ENCODE peak calls at places on chromosomes 16 and 17, in seven cellular contexts. K is progenitor cell of endocrine pancreas, R is esophagus muscularis mucosa, Q is AG04450, F is PC-3, S is GM20000, I is epithelial cell of esophagus. C is an unnamed sample.

GRCh38 chr17:39231587-39232551 is 6.1 kb upstream of the STAC2 start:
- DNase-seq in R (no peak), I (peak), Q (no peak), K (peak), S (peak), F (peak), C (peak)

GRCh38 chr17:147796-148740 is 10.7 kb downstream of the SCGB1C2 start:
- DNase-seq in R (no peak), Q (no peak), F (no peak), K (peak), S (no peak), I (no peak), C (no peak)

GRCh38 chr16:29862383-29862883 is 593 bp downstream of the CDIPT start:
- DNase-seq in I (peak), K (no peak), R (no peak), Q (no peak), F (peak), S (no peak), C (peak)

GRCh38 chr17:28078443-28079229 is 36.2 kb downstream of the NLK start:
- DNase-seq in F (no peak), I (no peak), K (no peak), S (no peak), R (no peak), Q (no peak), C (no peak)

GRCh38 chr16:2757344-2757743 is 4.9 kb downstream of the SRRM2 start:
- DNase-seq in I (no peak), Q (no peak), K (no peak), S (no peak), R (no peak), F (no peak), C (no peak)

GRCh38 chr16:50562657-50563056 is 14.5 kb downstream of the NKD1 start:
- DNase-seq in S (no peak), Q (no peak), K (no peak), F (no peak), R (no peak), I (no peak), C (no peak)

GRCh38 chr16:67727521-67728485 is 8.7 kb upstream of the GFOD2 start:
- DNase-seq in S (no peak), I (no peak), K (no peak), F (no peak), Q (no peak), R (no peak), C (no peak)

GRCh38 chr16:71880176-71880575 is 3.8 kb downstream of the ZNF821 start:
- DNase-seq in S (no peak), Q (no peak), F (no peak), R (no peak), K (no peak), I (no peak), C (no peak)

GRCh38 chr17:72826602-72827001 is 265.9 kb downstream of the SLC39A11 start:
- DNase-seq in Q (no peak), S (no peak), K (no peak), I (peak), F (peak), R (no peak), C (no peak)

GRCh38 chr17:72077326-72077960 is 43.4 kb upstream of the SOX9 start:
- DNase-seq in F (peak), Q (no peak), S (no peak), I (peak), K (no peak), R (no peak), C (no peak)

GRCh38 chr17:33292981-33293867 is at the start of gene ASIC2:
- DNase-seq in F (peak), R (no peak), Q (no peak), K (peak), S (no peak), I (peak), C (no peak)

GRCh38 chr17:4895676-4896331 is 3.5 kb upstream of the C17orf107 start:
- DNase-seq in R (no peak), Q (no peak), S (no peak), I (no peak), K (no peak), F (no peak), C (no peak)

GRCh38 chr16:19859603-19860002 is 25.0 kb downstream of the GPRC5B start:
- DNase-seq in F (no peak), S (no peak), I (no peak), Q (no peak), K (no peak), R (no peak), C (no peak)

GRCh38 chr17:78557598-78558039 is 19.6 kb downstream of the DNAH17 start:
- DNase-seq in R (no peak), K (no peak), S (no peak), F (peak), Q (no peak), I (peak), C (no peak)

GRCh38 chr16:1580956-1581355 is 30.9 kb downstream of the IFT140 start:
- DNase-seq in I (no peak), S (no peak), F (peak), Q (no peak), R (no peak), K (no peak), C (no peak)

GRCh38 chr17:51083976-51084375 is 36.7 kb downstream of the SPAG9 start:
- DNase-seq in I (no peak), Q (no peak), F (no peak), R (no peak), S (no peak), K (no peak), C (no peak)

GRCh38 chr16:70576431-70577255 is 53.0 kb downstream of the SF3B3 start:
- DNase-seq in I (peak), F (peak), S (peak), R (no peak), Q (peak), K (no peak), C (peak)

GRCh38 chr17:41689497-41690299 is 1.0 kb downstream of the EIF1 start:
- DNase-seq in K (no peak), F (peak), R (no peak), Q (no peak), S (no peak), I (peak), C (no peak)

GRCh38 chr17:81034779-81035388 is at the start of gene BAIAP2:
- DNase-seq in R (peak), Q (peak), I (peak), S (peak), K (peak), F (peak), C (peak)

GRCh38 chr16:79876332-79876730 is 275.8 kb upstream of the MAF start:
- DNase-seq in R (no peak), I (no peak), S (no peak), K (no peak), Q (no peak), F (no peak), C (peak)

GRCh38 chr16:1786242-1787055 is 3.7 kb downstream of the NUBP2 start:
- DNase-seq in I (no peak), R (no peak), K (no peak), S (no peak), F (no peak), Q (no peak), C (no peak)

GRCh38 chr16:19203374-19203966 is 35.4 kb downstream of the SYT17 start:
- DNase-seq in Q (no peak), K (no peak), F (no peak), R (no peak), S (no peak), I (no peak), C (no peak)

GRCh38 chr17:63512388-63512787 is 10.8 kb upstream of the KCNH6 start:
- DNase-seq in F (no peak), R (no peak), Q (no peak), K (no peak), S (no peak), I (no peak), C (no peak)

GRCh38 chr17:57766307-57766943 is 21.3 kb upstream of the CCDC182 start:
- DNase-seq in I (peak), R (no peak), Q (no peak), F (peak), S (no peak), K (no peak), C (no peak)

GRCh38 chr17:57761887-57762286 is 16.8 kb upstream of the CCDC182 start:
- DNase-seq in S (no peak), F (no peak), R (no peak), K (no peak), Q (no peak), I (no peak), C (no peak)

GRCh38 chr17:57762375-57762916 is 17.3 kb upstream of the CCDC182 start:
- DNase-seq in Q (no peak), S (no peak), K (no peak), I (no peak), F (no peak), R (no peak), C (no peak)

GRCh38 chr17:57772774-57773173 is 27.7 kb upstream of the CCDC182 start:
- DNase-seq in Q (no peak), R (no peak), F (no peak), I (no peak), K (no peak), S (no peak), C (no peak)

GRCh38 chr17:57767561-57767960 is 22.5 kb upstream of the CCDC182 start:
- DNase-seq in F (no peak), R (no peak), S (no peak), I (no peak), Q (no peak), K (no peak), C (no peak)
- TF ChIP-seq CTCF in F (no peak), R (no peak), S (no peak), I (no peak), Q (no peak), K (no peak), C (no peak)

GRCh38 chr17:1460233-1460632 is 4.2 kb upstream of the CRK start:
- DNase-seq in F (peak), R (no peak), K (no peak), I (peak), S (no peak), Q (no peak), C (no peak)

GRCh38 chr17:1455291-1455747 is 713 bp downstream of the CRK start:
- DNase-seq in S (peak), K (peak), Q (no peak), F (peak), R (no peak), I (peak), C (peak)

GRCh38 chr17:1452836-1453235 is 3.2 kb downstream of the CRK start:
- DNase-seq in Q (no peak), R (no peak), F (no peak), S (no peak), I (no peak), K (no peak), C (no peak)

GRCh38 chr17:1454541-1454940 is 1.5 kb downstream of the CRK start:
- DNase-seq in I (peak), K (no peak), F (no peak), S (no peak), R (no peak), Q (no peak), C (no peak)

GRCh38 chr17:1455748-1456599 is at the start of gene CRK:
- DNase-seq in S (peak), K (peak), F (peak), I (peak), Q (peak), R (peak), C (peak)
- TF ChIP-seq CTCF in S (no peak), K (no peak), F (no peak), I (no peak), Q (no peak), R (no peak), C (no peak)

GRCh38 chr16:9119795-9120194 is 28.4 kb downstream of the HAPSTR1 start:
- DNase-seq in Q (peak), S (no peak), R (no peak), F (no peak), K (no peak), I (peak), C (no peak)
- TF ChIP-seq CTCF in Q (no peak), S (no peak), R (no peak), F (peak), K (no peak), I (peak), C (no peak)

GRCh38 chr17:37844977-37845293 is 79.3 kb upstream of the TBC1D3K start:
- DNase-seq in R (no peak), I (no peak), K (no peak), F (no peak), Q (no peak), S (no peak), C (no peak)
- TF ChIP-seq CTCF in R (no peak), I (no peak), K (no peak), F (no peak), Q (no peak), S (no peak), C (no peak)

GRCh38 chr16:81798311-81799137 is 19.4 kb downstream of the PLCG2 start:
- DNase-seq in K (no peak), Q (no peak), R (no peak), S (peak), I (no peak), F (no peak), C (peak)
- TF ChIP-seq CTCF in K (no peak), Q (no peak), R (no peak), S (peak), I (no peak), F (no peak), C (peak)

GRCh38 chr16:89952551-89952950 is 4.0 kb downstream of the DEF8 start:
- DNase-seq in I (no peak), K (no peak), F (no peak), S (no peak), R (no peak), Q (no peak), C (no peak)
- TF ChIP-seq CTCF in I (no peak), K (no peak), F (no peak), S (no peak), R (no peak), Q (no peak), C (no peak)